ENCODE peak calls at places on chromosomes 16 and 17, in six cellular contexts. V, K, C, H, D and O are unnamed samples.

GRCh38 chr16:82195917-82196494 is 26.0 kb upstream of the MPHOSPH6 start:
- DNase-seq in V (no peak), K (no peak), C (no peak), H (peak), D (no peak), O (no peak)

GRCh38 chr17:17445925-17446665 is 30.7 kb upstream of the MED9 start:
- DNase-seq in V (no peak), K (no peak), C (peak), H (peak), D (peak), O (no peak)

GRCh38 chr16:69087161-69087581 is 18.3 kb upstream of the HAS3 start:
- DNase-seq in V (no peak), K (no peak), C (no peak), H (no peak), D (no peak), O (no peak)

GRCh38 chr16:90018297-90019200 is 707 bp downstream of the DBNDD1 start:
- DNase-seq in V (no peak), K (no peak), C (peak), H (no peak), D (no peak), O (no peak)

GRCh38 chr16:57166951-57167350 is 18.9 kb downstream of the PSME3IP1 start:
- DNase-seq in V (no peak), K (no peak), C (no peak), H (peak), D (no peak), O (no peak)

GRCh38 chr16:70768205-70768580 is 32.8 kb downstream of the VAC14 start:
- DNase-seq in V (no peak), K (no peak), C (no peak), H (peak), D (no peak), O (no peak)

GRCh38 chr16:22327446-22327775 is 30.2 kb downstream of the POLR3E start:
- DNase-seq in V (no peak), K (no peak), C (no peak), H (no peak), D (no peak), O (no peak)

GRCh38 chr16:49455991-49456745 is 82.6 kb downstream of the C16orf78 start:
- DNase-seq in V (no peak), K (no peak), C (no peak), H (no peak), D (no peak), O (peak)

GRCh38 chr17:72125226-72125651 is 4.4 kb downstream of the SOX9 start:
- DNase-seq in V (no peak), K (no peak), C (no peak), H (no peak), D (no peak), O (no peak)

GRCh38 chr16:86827521-86827920 is 249.2 kb downstream of the FOXL1 start:
- DNase-seq in V (no peak), K (no peak), C (no peak), H (no peak), D (no peak), O (no peak)

GRCh38 chr16:11356573-11357331 is 11.5 kb downstream of the RMI2 start:
- DNase-seq in V (no peak), K (peak), C (peak), H (peak), D (no peak), O (no peak)

GRCh38 chr17:72296456-72296855 is 175.6 kb downstream of the SOX9 start:
- DNase-seq in V (no peak), K (no peak), C (no peak), H (peak), D (no peak), O (no peak)

GRCh38 chr17:56785396-56785795 is 48.3 kb downstream of the C17orf67 start:
- DNase-seq in V (no peak), K (no peak), C (no peak), H (peak), D (peak), O (no peak)

GRCh38 chr16:88340755-88341150 is 42.0 kb upstream of the ZNF469 start:
- DNase-seq in V (no peak), K (no peak), C (no peak), H (no peak), D (no peak), O (no peak)

GRCh38 chr17:16491131-16491702 is 776 bp downstream of the LRRC75A start:
- DNase-seq in V (no peak), K (no peak), C (no peak), H (no peak), D (no peak), O (no peak)

GRCh38 chr17:74812109-74812864 is 36.1 kb upstream of the NAT9 start:
- DNase-seq in V (no peak), K (peak), C (no peak), H (no peak), D (no peak), O (no peak)

GRCh38 chr17:79657861-79658810 is 47.3 kb upstream of the RBFOX3 start:
- DNase-seq in V (no peak), K (no peak), C (no peak), H (no peak), D (no peak), O (peak)

GRCh38 chr17:55161935-55162555 is 102.7 kb upstream of the HLF start:
- DNase-seq in V (peak), K (no peak), C (peak), H (peak), D (no peak), O (no peak)

GRCh38 chr16:23424292-23424958 is 28.6 kb downstream of the COG7 start:
- DNase-seq in V (no peak), K (no peak), C (peak), H (no peak), D (no peak), O (no peak)

GRCh38 chr17:82907797-82908261 is 68.0 kb upstream of the ZNF750 start:
- DNase-seq in V (no peak), K (no peak), C (no peak), H (no peak), D (no peak), O (no peak)

GRCh38 chr16:15521758-15522509 is 87.5 kb downstream of the BMERB1 start:
- DNase-seq in V (no peak), K (peak), C (no peak), H (peak), D (no peak), O (no peak)

GRCh38 chr17:8941520-8941919 is 24.0 kb downstream of the PIK3R5 start:
- DNase-seq in V (no peak), K (no peak), C (no peak), H (no peak), D (no peak), O (no peak)

GRCh38 chr17:12627177-12627629 is 38.5 kb upstream of the MYOCD start:
- DNase-seq in V (peak), K (no peak), C (peak), H (peak), D (peak), O (no peak)

GRCh38 chr16:79270011-79270410 is 330.5 kb downstream of the MAF start:
- DNase-seq in V (no peak), K (no peak), C (no peak), H (no peak), D (no peak), O (no peak)

GRCh38 chr17:58520843-58521430 is 6.5 kb upstream of the MTMR4 start:
- DNase-seq in V (no peak), K (no peak), C (peak), H (peak), D (no peak), O (no peak)
- TF ChIP-seq CTCF in V (peak), K (peak), C (no peak), H (peak), D (peak), O (peak)

GRCh38 chr16:60755907-60756306 is 1280.3 kb downstream of the CDH8 start:
- DNase-seq in V (peak), K (no peak), C (peak), H (no peak), D (no peak), O (no peak)
- TF ChIP-seq CTCF in V (peak), K (peak), C (no peak), H (no peak), D (no peak), O (peak)

DNA sequence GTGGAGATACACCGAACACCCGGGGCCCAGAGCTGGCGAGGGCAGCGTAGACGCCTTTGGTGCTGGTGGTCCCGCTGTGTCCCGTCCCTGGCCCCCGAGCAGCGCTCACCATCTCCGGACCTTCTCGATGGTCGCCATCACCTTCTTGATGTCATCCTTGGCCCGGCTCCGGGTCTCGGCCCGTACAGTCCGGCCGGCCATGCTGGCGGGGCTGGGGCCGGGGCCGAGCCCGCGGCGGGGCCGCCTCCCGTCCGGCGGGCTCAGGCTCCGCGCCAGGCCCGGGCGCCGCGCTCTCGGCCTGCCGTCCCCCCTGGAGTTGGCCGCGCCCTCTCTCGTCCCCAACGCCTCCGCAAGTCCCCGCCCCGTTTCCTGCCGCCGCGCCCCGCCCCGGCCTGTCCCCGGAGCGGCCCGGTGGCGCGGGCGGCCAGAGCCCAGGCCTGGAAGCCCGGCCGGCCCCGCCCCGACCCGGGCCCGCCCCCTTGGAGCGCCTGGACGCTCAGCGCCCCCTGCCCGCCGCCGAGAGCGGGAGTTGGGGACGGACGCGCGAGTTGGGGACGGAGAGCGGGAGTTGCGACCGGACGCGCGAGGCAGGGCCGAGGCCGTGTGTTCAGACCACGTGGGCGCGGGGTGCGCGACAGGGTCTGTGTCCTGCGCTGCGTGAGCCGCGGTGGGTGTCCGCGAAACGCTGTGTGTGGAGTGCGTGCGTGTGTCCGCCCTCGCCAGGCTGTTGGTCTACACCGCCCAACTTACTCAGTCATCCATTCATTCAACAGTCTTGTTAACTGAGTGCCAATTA is at the start of gene BCL7C:
- DNase-seq in V (peak), K (peak), C (peak), H (peak), D (peak), O (peak)
- TF ChIP-seq CTCF in V (peak), K (peak), C (peak), H (no peak), D (peak), O (peak)

GRCh38 chr17:76079577-76080206 is 710 bp downstream of the ZACN start:
- DNase-seq in V (no peak), K (no peak), C (no peak), H (no peak), D (no peak), O (no peak)
- TF ChIP-seq CTCF in V (peak), K (no peak), C (no peak), H (no peak), D (no peak), O (peak)

GRCh38 chr16:47142469-47143328 is 1.0 kb downstream of the NETO2 start:
- DNase-seq in V (no peak), K (peak), C (peak), H (peak), D (no peak), O (peak)
- TF ChIP-seq CTCF in V (peak), K (no peak), C (no peak), H (no peak), D (no peak), O (no peak)

DNA sequence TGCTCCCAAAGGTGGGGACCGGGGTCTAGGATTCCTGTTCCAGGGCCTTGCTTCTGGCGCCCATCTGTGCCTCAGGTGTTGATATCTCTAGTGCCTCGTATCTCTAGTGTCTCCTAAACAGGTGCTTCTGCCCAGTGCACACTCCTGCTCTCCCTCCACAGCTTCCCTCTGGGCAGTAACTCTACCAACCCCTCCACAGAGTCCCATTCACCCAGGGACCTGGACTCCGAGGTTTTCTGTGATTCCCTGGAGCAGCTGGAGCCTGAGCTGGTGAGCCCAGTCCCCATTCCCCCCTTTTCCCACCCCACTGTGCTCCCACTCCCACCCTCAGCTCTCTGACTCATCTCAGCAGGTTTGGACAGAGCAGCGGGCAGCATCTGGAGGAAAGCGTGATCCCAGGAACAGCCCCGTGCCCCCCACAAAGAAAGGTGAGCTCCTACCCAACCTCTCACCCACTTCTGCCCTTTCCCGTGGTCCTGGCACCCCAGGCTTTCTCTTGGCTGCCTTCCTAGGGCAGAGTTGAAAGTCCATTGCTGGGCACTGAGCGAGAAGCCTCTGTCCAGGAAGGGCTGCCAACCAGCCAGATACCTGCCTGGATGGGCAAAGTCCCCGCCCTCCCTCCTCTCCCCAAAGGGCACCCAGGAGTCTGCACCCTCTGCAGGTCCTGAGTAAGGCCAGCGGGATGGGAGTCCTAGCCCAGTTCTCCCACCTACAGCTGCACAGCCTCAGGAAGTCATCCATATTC is 2.2 kb downstream of the ACBD4 start:
- DNase-seq in V (no peak), K (peak), C (no peak), H (no peak), D (no peak), O (no peak)
- TF ChIP-seq CTCF in V (no peak), K (no peak), C (no peak), H (no peak), D (no peak), O (no peak)